ENCODE peak calls at places on chromosomes 12 and 14, in six cellular contexts. C is hepatocyte, S is uterus, K is A549, J is heart left ventricle, E is psoas muscle. Z is an unnamed sample. For H3K4me1, the result is how much of the 10 kb centered on the place peaks cover.

GRCh38 chr14:99592933-99593753 is 10.9 kb downstream of the CCDC85C start:
- DNase-seq in C (no peak), S (no peak), K (no peak), J (peak), E (no peak), Z (no peak)

GRCh38 chr12:38268612-38269011 is 48.0 kb upstream of the ALG10B start:
- DNase-seq in C (no peak), S (no peak), K (no peak), J (no peak), E (no peak), Z (no peak)

GRCh38 chr12:19915392-19916192 is 452.7 kb upstream of the PDE3A start:
- DNase-seq in C (peak), S (no peak), K (peak), J (no peak), E (no peak), Z (peak)

GRCh38 chr12:92396647-92397258 is 251.1 kb upstream of the BTG1 start:
- DNase-seq in C (peak), S (no peak), K (peak), J (no peak), E (no peak), Z (no peak)

GRCh38 chr12:108798551-108799221 is 58.7 kb downstream of the SSH1 start:
- DNase-seq in C (no peak), S (peak), K (no peak), J (no peak), E (peak), Z (peak)

GRCh38 chr12:124898200-124898950 is 16.1 kb downstream of the UBC start:
- DNase-seq in C (no peak), S (no peak), K (peak), J (no peak), E (peak), Z (peak)

GRCh38 chr12:118571730-118572129 is 195.4 kb downstream of the SUDS3 start:
- DNase-seq in C (no peak), S (no peak), K (no peak), J (no peak), E (no peak), Z (no peak)

GRCh38 chr14:49992901-49993335 is 100.0 kb downstream of the ARF6 start:
- DNase-seq in C (no peak), S (no peak), K (peak), J (peak), E (no peak), Z (no peak)

GRCh38 chr12:91367234-91367849 is 184.7 kb upstream of the DCN start:
- DNase-seq in C (no peak), S (no peak), K (peak), J (no peak), E (no peak), Z (peak)

GRCh38 chr12:69442894-69443293 is 27.3 kb upstream of the FRS2 start:
- DNase-seq in C (no peak), S (no peak), K (no peak), J (no peak), E (no peak), Z (peak)

GRCh38 chr14:99717682-99718013 is 33.5 kb downstream of the CYP46A1 start:
- DNase-seq in C (no peak), S (no peak), K (no peak), J (no peak), E (no peak), Z (no peak)

GRCh38 chr12:105573574-105573973 is 243.1 kb downstream of the C12orf75 start:
- DNase-seq in C (no peak), S (no peak), K (no peak), J (no peak), E (no peak), Z (no peak)

GRCh38 chr12:6684609-6685008 is 4.6 kb downstream of the ZNF384 start:
- DNase-seq in C (peak), S (no peak), K (peak), J (no peak), E (no peak), Z (peak)

GRCh38 chr12:1282670-1283361 is 291.8 kb downstream of the ERC1 start:
- DNase-seq in C (peak), S (peak), K (no peak), J (peak), E (no peak), Z (no peak)

GRCh38 chr12:127480775-127481314 is 786.1 kb upstream of the TMEM132C start:
- DNase-seq in C (no peak), S (no peak), K (no peak), J (no peak), E (no peak), Z (no peak)

DNA sequence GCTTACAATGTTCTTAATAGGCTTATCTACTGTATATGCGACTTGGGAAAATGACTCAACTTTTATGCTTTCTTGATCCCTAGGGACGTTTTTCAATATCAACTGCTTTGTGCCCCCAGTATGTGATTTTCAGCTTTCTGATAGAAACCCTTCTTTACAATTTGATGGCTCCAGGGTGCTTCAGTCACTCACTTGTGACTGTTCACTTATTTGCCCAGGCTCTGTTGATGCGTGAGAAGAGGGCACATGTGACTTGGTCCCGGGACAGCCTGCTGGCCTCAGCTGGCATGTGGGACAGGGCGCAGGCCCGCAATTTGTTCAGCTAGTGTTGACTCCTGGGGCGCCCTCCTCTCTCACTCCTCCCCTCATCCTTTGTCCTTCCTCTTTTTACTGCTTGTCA is 107.2 kb downstream of the TMTC2 start:
- DNase-seq in C (no peak), S (no peak), K (no peak), J (no peak), E (no peak), Z (no peak)
- H3K27ac ChIP-seq in C (no peak), S (no peak), K (no peak), J (no peak), E (no peak), Z (no peak)

DNA sequence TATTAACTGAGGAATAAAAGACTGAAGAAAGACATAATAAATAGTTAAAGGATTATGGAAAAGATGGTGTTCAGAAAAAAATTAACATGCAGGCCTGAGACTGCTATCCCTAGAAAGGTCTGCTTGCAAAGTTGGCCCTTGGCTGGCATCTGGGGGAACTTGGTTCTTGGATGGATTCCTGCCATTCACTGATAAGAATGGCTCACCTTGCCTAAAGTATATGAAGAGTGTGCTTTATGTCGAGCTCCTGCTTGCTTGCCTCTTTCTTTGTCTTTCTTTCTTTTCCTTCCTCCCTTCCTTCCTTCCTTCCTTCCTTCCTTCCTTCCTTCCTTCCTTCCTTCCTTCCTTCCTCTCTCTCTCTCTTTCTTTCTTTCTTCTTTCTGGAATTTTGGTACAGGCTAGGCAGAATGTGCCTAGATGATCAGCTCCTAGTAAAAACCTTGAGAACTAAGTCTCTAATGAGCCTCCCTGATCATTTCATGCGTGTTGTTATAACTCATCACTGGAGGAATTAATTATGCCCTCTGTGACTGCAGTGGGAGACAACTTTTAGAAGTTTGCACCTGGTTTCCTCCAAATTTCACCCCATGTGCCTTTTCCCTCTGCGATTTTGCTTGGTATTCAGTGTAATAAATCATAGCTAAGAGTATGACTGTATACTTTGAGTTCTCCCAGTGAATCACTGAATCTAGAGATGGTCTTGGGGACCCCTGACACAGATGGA is 44.7 kb downstream of the IFT81 start:
- DNase-seq in C (no peak), S (no peak), K (no peak), J (no peak), E (no peak), Z (no peak)
- H3K4me1 ChIP-seq in C (under half), S (under half), K (under half), J (under half), E (under half), Z (under half)

DNA sequence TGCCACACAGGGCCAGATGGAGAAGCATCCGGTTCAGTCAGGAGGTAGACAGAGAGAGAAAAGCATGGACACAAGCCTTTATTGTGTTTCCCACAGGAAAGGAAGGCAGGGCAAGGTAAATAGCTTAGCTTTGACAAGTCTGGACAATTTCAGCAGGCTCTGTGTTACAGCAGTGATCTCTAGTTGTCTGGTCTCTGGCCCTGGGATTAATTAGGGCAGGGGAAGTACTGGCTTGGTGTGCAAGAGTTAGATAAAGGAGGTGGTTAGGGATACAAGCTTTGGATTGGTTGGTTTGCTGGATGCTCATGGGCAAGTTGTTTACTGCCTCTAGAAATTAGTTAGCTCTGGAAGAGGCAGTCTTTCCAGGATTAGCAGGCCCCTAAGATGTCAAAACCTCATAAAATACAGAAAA is 15.1 kb upstream of the NGDN start:
- DNase-seq in C (no peak), S (no peak), K (no peak), J (no peak), E (no peak), Z (no peak)
- H3K27ac ChIP-seq in C (peak), S (no peak), K (no peak), J (no peak), E (no peak), Z (no peak)

GRCh38 chr14:68770051-68770450 is 22.8 kb downstream of the ZFP36L1 start:
- DNase-seq in C (no peak), S (no peak), K (no peak), J (peak), E (peak), Z (no peak)
- H3K4me1 ChIP-seq in C (under half), S (under half), K (under half), J (under half), E (under half), Z (under half)

GRCh38 chr12:119877639-119877948 is 474 bp upstream of the CIT start:
- DNase-seq in C (no peak), S (no peak), K (no peak), J (no peak), E (no peak), Z (no peak)
- H3K27ac ChIP-seq in C (no peak), S (no peak), K (peak), J (no peak), E (no peak), Z (no peak)

DNA sequence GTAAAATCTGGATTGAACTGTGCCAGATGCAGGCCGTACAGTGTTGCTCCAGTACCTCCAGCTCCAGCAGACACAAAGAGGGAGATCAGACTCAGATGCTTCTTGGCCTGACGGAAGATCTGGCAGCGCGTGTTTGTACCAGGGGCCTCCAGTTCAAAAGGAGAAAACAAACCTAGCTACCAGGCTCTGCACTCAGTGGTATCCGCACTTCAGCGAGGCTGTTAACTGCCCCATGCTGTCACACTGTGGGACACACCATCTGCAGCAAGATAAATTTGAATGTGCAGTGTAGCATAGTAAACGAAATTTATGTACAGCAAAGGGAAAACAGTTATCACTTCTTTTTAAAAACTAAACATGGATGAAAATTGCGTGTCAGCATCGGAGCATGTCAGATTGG is 5.1 kb downstream of the DYNC1H1 start:
- DNase-seq in C (no peak), S (no peak), K (no peak), J (no peak), E (no peak), Z (no peak)
- H3K4me1 ChIP-seq in C (under half), S (under half), K (half or more), J (under half), E (half or more), Z (under half)